ENCODE peak calls at places on chromosomes 2 and 18, in ten cellular contexts. One of them, this sample, is unnamed.

GRCh38 chr2:27175330-27175729 is 26.5 kb downstream of the TCF23 start:
- DNase-seq in ovary: no peak
- DNase-seq in colonic mucosa: no peak
- DNase-seq in cardiac muscle cell: peak
- DNase-seq in left ventricle myocardium inferior: no peak
- DNase-seq in Peyer's patch: no peak
- DNase-seq in heart left ventricle: no peak
- DNase-seq in esophagus squamous epithelium: no peak
- DNase-seq in IMR-90: no peak
- DNase-seq in tibial nerve: no peak
- DNase-seq in this sample: no peak

GRCh38 chr2:115122701-115123100 is 680.3 kb downstream of the DPP10 start:
- DNase-seq in ovary: no peak
- DNase-seq in colonic mucosa: no peak
- DNase-seq in cardiac muscle cell: no peak
- DNase-seq in left ventricle myocardium inferior: no peak
- DNase-seq in Peyer's patch: no peak
- DNase-seq in heart left ventricle: no peak
- DNase-seq in esophagus squamous epithelium: no peak
- DNase-seq in IMR-90: no peak
- DNase-seq in tibial nerve: no peak
- DNase-seq in this sample: no peak

GRCh38 chr2:234330902-234331301 is 166.0 kb downstream of the ARL4C start:
- DNase-seq in ovary: no peak
- DNase-seq in colonic mucosa: peak
- DNase-seq in cardiac muscle cell: no peak
- DNase-seq in left ventricle myocardium inferior: no peak
- DNase-seq in Peyer's patch: no peak
- DNase-seq in heart left ventricle: no peak
- DNase-seq in esophagus squamous epithelium: no peak
- DNase-seq in IMR-90: no peak
- DNase-seq in tibial nerve: no peak
- DNase-seq in this sample: no peak

GRCh38 chr2:215105607-215106354 is 32.6 kb downstream of the ABCA12 start:
- DNase-seq in ovary: no peak
- DNase-seq in colonic mucosa: no peak
- DNase-seq in cardiac muscle cell: peak
- DNase-seq in left ventricle myocardium inferior: no peak
- DNase-seq in Peyer's patch: no peak
- DNase-seq in heart left ventricle: no peak
- DNase-seq in esophagus squamous epithelium: no peak
- DNase-seq in IMR-90: peak
- DNase-seq in tibial nerve: no peak
- DNase-seq in this sample: no peak

GRCh38 chr2:108412995-108413726 is 35.4 kb downstream of the SULT1C4 start:
- DNase-seq in ovary: no peak
- DNase-seq in colonic mucosa: no peak
- DNase-seq in cardiac muscle cell: peak
- DNase-seq in left ventricle myocardium inferior: no peak
- DNase-seq in Peyer's patch: no peak
- DNase-seq in heart left ventricle: no peak
- DNase-seq in esophagus squamous epithelium: no peak
- DNase-seq in IMR-90: peak
- DNase-seq in tibial nerve: no peak
- DNase-seq in this sample: no peak

GRCh38 chr2:44932564-44933392 is 8.7 kb upstream of the SIX3 start:
- DNase-seq in ovary: no peak
- DNase-seq in colonic mucosa: no peak
- DNase-seq in cardiac muscle cell: no peak
- DNase-seq in left ventricle myocardium inferior: no peak
- DNase-seq in Peyer's patch: no peak
- DNase-seq in heart left ventricle: no peak
- DNase-seq in esophagus squamous epithelium: no peak
- DNase-seq in IMR-90: no peak
- DNase-seq in tibial nerve: no peak
- DNase-seq in this sample: no peak

GRCh38 chr2:165018207-165018606 is 62.9 kb upstream of the SLC38A11 start:
- DNase-seq in ovary: no peak
- DNase-seq in colonic mucosa: no peak
- DNase-seq in cardiac muscle cell: peak
- DNase-seq in left ventricle myocardium inferior: no peak
- DNase-seq in Peyer's patch: no peak
- DNase-seq in heart left ventricle: no peak
- DNase-seq in esophagus squamous epithelium: no peak
- DNase-seq in IMR-90: peak
- DNase-seq in tibial nerve: no peak
- DNase-seq in this sample: no peak

GRCh38 chr18:47775961-47776360 is 154.5 kb downstream of the SMAD2 start:
- DNase-seq in ovary: no peak
- DNase-seq in colonic mucosa: no peak
- DNase-seq in cardiac muscle cell: peak
- DNase-seq in left ventricle myocardium inferior: no peak
- DNase-seq in Peyer's patch: no peak
- DNase-seq in heart left ventricle: no peak
- DNase-seq in esophagus squamous epithelium: no peak
- DNase-seq in IMR-90: peak
- DNase-seq in tibial nerve: no peak
- DNase-seq in this sample: no peak

GRCh38 chr2:112924855-112925254 is 13.9 kb downstream of the IL37 start:
- DNase-seq in ovary: no peak
- DNase-seq in colonic mucosa: peak
- DNase-seq in cardiac muscle cell: no peak
- DNase-seq in left ventricle myocardium inferior: no peak
- DNase-seq in Peyer's patch: no peak
- DNase-seq in heart left ventricle: no peak
- DNase-seq in esophagus squamous epithelium: no peak
- DNase-seq in IMR-90: no peak
- DNase-seq in tibial nerve: no peak
- DNase-seq in this sample: no peak

GRCh38 chr2:223764796-223765195 is 72.6 kb downstream of the AP1S3 start:
- DNase-seq in ovary: no peak
- DNase-seq in colonic mucosa: no peak
- DNase-seq in cardiac muscle cell: no peak
- DNase-seq in left ventricle myocardium inferior: no peak
- DNase-seq in Peyer's patch: no peak
- DNase-seq in heart left ventricle: no peak
- DNase-seq in esophagus squamous epithelium: no peak
- DNase-seq in IMR-90: no peak
- DNase-seq in tibial nerve: no peak
- DNase-seq in this sample: no peak

GRCh38 chr2:171523969-171524401 is 1.7 kb downstream of the CYBRD1 start:
- DNase-seq in ovary: no peak
- DNase-seq in colonic mucosa: no peak
- DNase-seq in cardiac muscle cell: peak
- DNase-seq in left ventricle myocardium inferior: no peak
- DNase-seq in Peyer's patch: no peak
- DNase-seq in heart left ventricle: no peak
- DNase-seq in esophagus squamous epithelium: no peak
- DNase-seq in IMR-90: peak
- DNase-seq in tibial nerve: no peak
- DNase-seq in this sample: no peak

GRCh38 chr2:98478088-98478551 is 33.5 kb downstream of the INPP4A start:
- DNase-seq in ovary: no peak
- DNase-seq in colonic mucosa: no peak
- DNase-seq in cardiac muscle cell: no peak
- DNase-seq in left ventricle myocardium inferior: no peak
- DNase-seq in Peyer's patch: no peak
- DNase-seq in heart left ventricle: no peak
- DNase-seq in esophagus squamous epithelium: no peak
- DNase-seq in IMR-90: no peak
- DNase-seq in tibial nerve: no peak
- DNase-seq in this sample: no peak

GRCh38 chr2:173354601-173355131 is at the start of gene CDCA7:
- DNase-seq in ovary: peak
- DNase-seq in colonic mucosa: peak
- DNase-seq in cardiac muscle cell: peak
- DNase-seq in left ventricle myocardium inferior: peak
- DNase-seq in Peyer's patch: no peak
- DNase-seq in heart left ventricle: peak
- DNase-seq in esophagus squamous epithelium: no peak
- DNase-seq in IMR-90: peak
- DNase-seq in tibial nerve: no peak
- DNase-seq in this sample: peak
- H3K27ac ChIP-seq in ovary: no peak
- H3K27ac ChIP-seq in colonic mucosa: peak
- H3K27ac ChIP-seq in cardiac muscle cell: peak
- H3K27ac ChIP-seq in left ventricle myocardium inferior: peak
- H3K27ac ChIP-seq in Peyer's patch: peak
- H3K27ac ChIP-seq in heart left ventricle: peak
- H3K27ac ChIP-seq in esophagus squamous epithelium: peak
- H3K27ac ChIP-seq in IMR-90: peak
- H3K27ac ChIP-seq in tibial nerve: no peak
- H3K27ac ChIP-seq in this sample: no peak

GRCh38 chr18:79924814-79925655 is 26.4 kb downstream of the SLC66A2 start:
- DNase-seq in ovary: peak
- DNase-seq in colonic mucosa: peak
- DNase-seq in cardiac muscle cell: no peak
- DNase-seq in left ventricle myocardium inferior: no peak
- DNase-seq in Peyer's patch: no peak
- DNase-seq in heart left ventricle: peak
- DNase-seq in esophagus squamous epithelium: no peak
- DNase-seq in IMR-90: no peak
- DNase-seq in tibial nerve: no peak
- DNase-seq in this sample: no peak

GRCh38 chr18:79926306-79926705 is 25.1 kb downstream of the SLC66A2 start:
- DNase-seq in ovary: peak
- DNase-seq in colonic mucosa: peak
- DNase-seq in cardiac muscle cell: no peak
- DNase-seq in left ventricle myocardium inferior: no peak
- DNase-seq in Peyer's patch: no peak
- DNase-seq in heart left ventricle: peak
- DNase-seq in esophagus squamous epithelium: no peak
- DNase-seq in IMR-90: no peak
- DNase-seq in tibial nerve: no peak
- DNase-seq in this sample: no peak

GRCh38 chr18:79923896-79924585 is 27.4 kb downstream of the SLC66A2 start:
- DNase-seq in ovary: peak
- DNase-seq in colonic mucosa: no peak
- DNase-seq in cardiac muscle cell: no peak
- DNase-seq in left ventricle myocardium inferior: no peak
- DNase-seq in Peyer's patch: no peak
- DNase-seq in heart left ventricle: peak
- DNase-seq in esophagus squamous epithelium: no peak
- DNase-seq in IMR-90: no peak
- DNase-seq in tibial nerve: no peak
- DNase-seq in this sample: no peak

GRCh38 chr18:79926715-79927596 is 24.5 kb downstream of the SLC66A2 start:
- DNase-seq in ovary: peak
- DNase-seq in colonic mucosa: no peak
- DNase-seq in cardiac muscle cell: no peak
- DNase-seq in left ventricle myocardium inferior: no peak
- DNase-seq in Peyer's patch: no peak
- DNase-seq in heart left ventricle: peak
- DNase-seq in esophagus squamous epithelium: no peak
- DNase-seq in IMR-90: no peak
- DNase-seq in tibial nerve: no peak
- DNase-seq in this sample: peak

DNA sequence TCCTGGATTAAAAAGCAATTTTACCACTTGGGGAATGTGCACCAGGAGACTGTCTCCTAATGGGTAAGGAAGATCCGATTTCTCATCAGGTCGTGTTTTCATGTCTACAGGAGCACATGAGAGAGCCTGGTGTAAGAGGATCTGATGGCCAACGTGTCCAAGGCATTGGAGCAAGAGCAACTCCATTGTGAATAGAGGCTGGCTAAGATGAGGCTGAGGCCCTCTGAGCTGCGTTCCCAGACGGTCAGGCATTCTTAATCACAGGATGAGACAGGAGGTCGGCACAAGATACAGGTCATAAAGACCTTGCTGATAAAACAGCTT is 25.8 kb downstream of the SLC66A2 start:
- DNase-seq in ovary: no peak
- DNase-seq in colonic mucosa: no peak
- DNase-seq in cardiac muscle cell: no peak
- DNase-seq in left ventricle myocardium inferior: no peak
- DNase-seq in Peyer's patch: no peak
- DNase-seq in heart left ventricle: peak
- DNase-seq in esophagus squamous epithelium: no peak
- DNase-seq in IMR-90: no peak
- DNase-seq in tibial nerve: no peak
- DNase-seq in this sample: no peak
- H3K27ac ChIP-seq in ovary: no peak
- H3K27ac ChIP-seq in colonic mucosa: no peak
- H3K27ac ChIP-seq in cardiac muscle cell: no peak
- H3K27ac ChIP-seq in left ventricle myocardium inferior: no peak
- H3K27ac ChIP-seq in Peyer's patch: no peak
- H3K27ac ChIP-seq in heart left ventricle: no peak
- H3K27ac ChIP-seq in esophagus squamous epithelium: no peak
- H3K27ac ChIP-seq in IMR-90: no peak
- H3K27ac ChIP-seq in tibial nerve: peak
- H3K27ac ChIP-seq in this sample: no peak

DNA sequence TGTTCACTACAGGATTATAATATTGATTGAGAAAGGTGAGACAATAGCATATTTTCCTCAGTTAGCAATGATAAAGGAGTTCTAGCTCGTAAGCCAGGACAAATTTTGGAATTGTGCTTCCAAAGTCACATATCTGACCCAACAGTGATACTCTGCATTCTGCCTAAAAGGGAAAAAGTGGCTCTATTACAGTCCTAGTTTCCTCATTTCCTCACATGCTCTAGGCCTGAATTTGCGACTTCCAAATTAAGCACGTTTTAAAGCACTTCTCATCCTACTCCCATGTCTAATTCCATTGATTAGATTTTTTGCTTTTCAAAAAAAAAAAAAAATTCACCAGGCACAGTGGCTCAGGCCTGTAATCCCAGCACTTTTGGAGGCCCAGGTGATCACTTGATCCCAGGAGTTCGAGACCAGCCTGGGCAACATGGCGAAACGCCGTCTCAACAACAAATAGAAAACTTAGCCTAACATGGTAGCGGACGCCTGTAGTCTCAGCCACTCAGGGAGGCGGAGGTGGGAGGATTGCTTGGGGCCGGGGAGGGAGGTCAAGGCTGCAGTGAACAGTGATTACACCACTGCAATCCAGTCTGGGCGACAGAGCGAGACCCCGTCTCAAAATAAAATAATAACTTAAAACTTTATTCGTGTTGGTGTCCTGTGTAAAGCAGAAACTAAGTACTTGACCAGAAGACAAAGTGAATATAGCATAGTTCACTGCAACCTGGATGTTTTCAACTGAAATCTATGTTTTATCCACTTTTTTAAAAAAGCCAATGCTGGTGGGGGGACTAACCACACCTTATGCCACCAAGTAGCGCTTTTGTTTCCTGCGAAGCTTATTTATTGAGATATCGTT is 1.5 kb downstream of the ESCO1 start:
- DNase-seq in ovary: no peak
- DNase-seq in colonic mucosa: no peak
- DNase-seq in cardiac muscle cell: no peak
- DNase-seq in left ventricle myocardium inferior: no peak
- DNase-seq in Peyer's patch: no peak
- DNase-seq in heart left ventricle: no peak
- DNase-seq in esophagus squamous epithelium: no peak
- DNase-seq in IMR-90: no peak
- DNase-seq in tibial nerve: no peak
- DNase-seq in this sample: no peak
- H3K27ac ChIP-seq in ovary: no peak
- H3K27ac ChIP-seq in colonic mucosa: peak
- H3K27ac ChIP-seq in cardiac muscle cell: peak
- H3K27ac ChIP-seq in left ventricle myocardium inferior: peak
- H3K27ac ChIP-seq in Peyer's patch: peak
- H3K27ac ChIP-seq in heart left ventricle: peak
- H3K27ac ChIP-seq in esophagus squamous epithelium: peak
- H3K27ac ChIP-seq in IMR-90: no peak
- H3K27ac ChIP-seq in tibial nerve: peak
- H3K27ac ChIP-seq in this sample: peak

GRCh38 chr18:58468191-58468590 is 160.7 kb downstream of the ALPK2 start:
- DNase-seq in ovary: no peak
- DNase-seq in colonic mucosa: no peak
- DNase-seq in cardiac muscle cell: no peak
- DNase-seq in left ventricle myocardium inferior: no peak
- DNase-seq in Peyer's patch: no peak
- DNase-seq in heart left ventricle: no peak
- DNase-seq in esophagus squamous epithelium: no peak
- DNase-seq in IMR-90: no peak
- DNase-seq in tibial nerve: no peak
- DNase-seq in this sample: no peak
- H3K27ac ChIP-seq in ovary: no peak
- H3K27ac ChIP-seq in colonic mucosa: no peak
- H3K27ac ChIP-seq in cardiac muscle cell: no peak
- H3K27ac ChIP-seq in left ventricle myocardium inferior: no peak
- H3K27ac ChIP-seq in Peyer's patch: no peak
- H3K27ac ChIP-seq in heart left ventricle: no peak
- H3K27ac ChIP-seq in esophagus squamous epithelium: no peak
- H3K27ac ChIP-seq in IMR-90: no peak
- H3K27ac ChIP-seq in tibial nerve: no peak
- H3K27ac ChIP-seq in this sample: no peak